ENCODE peak calls at places on chromosomes 6 and 20, in four cellular contexts. L is cardiac fibroblast, F is C1 segment of cervical spinal cord, H is AG10803. W is an unnamed sample.

GRCh38 chr6:39389372-39389767 is 66.9 kb upstream of the KCNK16 start:
- DNase-seq in H (no peak), F (no peak), L (peak), W (no peak)

GRCh38 chr6:130742282-130742681 is 84.9 kb upstream of the SMLR1 start:
- DNase-seq in L (peak), F (no peak), H (peak), W (no peak)

GRCh38 chr20:64079273-64080012 is at the start of gene RGS19:
- DNase-seq in F (peak), L (peak), H (peak), W (no peak)

GRCh38 chr20:64231621-64232550 is 23.7 kb upstream of the PCMTD2 start:
- DNase-seq in H (no peak), F (no peak), L (no peak), W (no peak)

GRCh38 chr20:6665621-6666345 is 101.7 kb upstream of the BMP2 start:
- DNase-seq in L (peak), H (peak), F (no peak), W (no peak)

GRCh38 chr6:142728910-142729481 is 216.0 kb downstream of the HIVEP2 start:
- DNase-seq in L (peak), F (no peak), H (peak), W (no peak)

GRCh38 chr6:7140631-7141366 is 33.0 kb downstream of the RREB1 start:
- DNase-seq in F (peak), H (peak), L (peak), W (no peak)

GRCh38 chr20:36116813-36117441 is 37.6 kb upstream of the EPB41L1 start:
- DNase-seq in F (no peak), L (peak), H (peak), W (peak)

GRCh38 chr6:101605874-101606273 is 212.4 kb downstream of the GRIK2 start:
- DNase-seq in F (no peak), H (no peak), L (no peak), W (no peak)

GRCh38 chr20:4508773-4509172 is 212.9 kb upstream of the PRND start:
- DNase-seq in H (no peak), F (no peak), L (peak), W (no peak)

GRCh38 chr6:2396856-2397640 is 151.6 kb upstream of the GMDS start:
- DNase-seq in H (peak), F (no peak), L (peak), W (peak)